ENCODE peak calls at places on chromosomes 6 and 20, in five cellular contexts. P, K, H, G and X are unnamed samples.

GRCh38 chr6:113901482-113901881 is 44.3 kb downstream of the MARCKS start:
- DNase-seq in G (no peak), H (no peak), P (no peak), K (no peak), X (no peak)

GRCh38 chr6:126650931-126651330 is 311.0 kb downstream of the CENPW start:
- DNase-seq in P (no peak), G (no peak), H (no peak), K (no peak), X (peak)

GRCh38 chr6:119273799-119274595 is 75.6 kb downstream of the MAN1A1 start:
- DNase-seq in K (no peak), H (no peak), P (no peak), G (no peak), X (no peak)

GRCh38 chr6:89792881-89793280 is 26.7 kb downstream of the MDN1 start:
- DNase-seq in K (peak), H (peak), G (peak), P (peak), X (peak)

GRCh38 chr20:63129991-63130653 is 85.8 kb downstream of the YTHDF1 start:
- DNase-seq in G (no peak), H (no peak), K (no peak), P (no peak), X (no peak)

GRCh38 chr20:41180599-41181333 is 43.4 kb downstream of the PLCG1 start:
- DNase-seq in P (no peak), G (no peak), K (no peak), H (no peak), X (no peak)

GRCh38 chr20:47205577-47206123 is 150.8 kb downstream of the ZMYND8 start:
- DNase-seq in H (peak), G (peak), K (peak), P (peak), X (peak)

GRCh38 chr20:37419774-37420542 is 74.0 kb downstream of the SRC start:
- DNase-seq in H (no peak), G (no peak), K (no peak), P (no peak), X (no peak)

GRCh38 chr6:56686429-56686828 is 43.7 kb upstream of the DST start:
- DNase-seq in G (peak), K (no peak), H (peak), P (no peak), X (no peak)

GRCh38 chr20:49291200-49291599 is 13.3 kb upstream of the ZNFX1 start:
- DNase-seq in P (peak), H (no peak), G (peak), K (no peak), X (no peak)

GRCh38 chr20:12882832-12883506 is 125.8 kb upstream of the SPTLC3 start:
- DNase-seq in P (no peak), G (no peak), K (no peak), H (no peak), X (peak)